ENCODE peak calls at places on chromosomes 1 and 21, in five cellular contexts. J is breast epithelium, H is left ventricle myocardium inferior, U is cardiac muscle cell, I is foreskin fibroblast. Y is an unnamed sample.

GRCh38 chr1:10652626-10653025 is 143.8 kb downstream of the CASZ1 start:
- DNase-seq in J (no peak), H (no peak), U (no peak), I (no peak), Y (no peak)

GRCh38 chr1:160069460-160070231 is at the start of gene KCNJ10:
- DNase-seq in J (no peak), H (no peak), U (no peak), I (no peak), Y (no peak)

GRCh38 chr1:206635983-206636354 is 633 bp downstream of the DYRK3 start:
- DNase-seq in J (no peak), H (no peak), U (no peak), I (peak; percentile 28), Y (no peak)

GRCh38 chr1:99963041-99963795 is 6.6 kb upstream of the SLC35A3 start:
- DNase-seq in J (no peak), H (no peak), U (no peak), I (peak; percentile 60), Y (no peak)

GRCh38 chr1:216945506-216946080 is 222.4 kb upstream of the ESRRG start:
- DNase-seq in J (no peak), H (no peak), U (no peak), I (no peak), Y (no peak)

GRCh38 chr1:171221665-171222591 is 26.4 kb upstream of the FMO1 start:
- DNase-seq in J (no peak), H (no peak), U (no peak), I (peak; percentile 31), Y (peak; percentile 72)

GRCh38 chr1:174005032-174005431 is 17.1 kb downstream of the RC3H1 start:
- DNase-seq in J (no peak), H (no peak), U (no peak), I (peak; percentile 54), Y (no peak)

GRCh38 chr21:34093083-34093482 is 19.7 kb downstream of the MRPS6 start:
- DNase-seq in J (no peak), H (no peak), U (no peak), I (no peak), Y (no peak)

GRCh38 chr21:42574234-42575027 is 60.8 kb downstream of the SLC37A1 start:
- DNase-seq in J (peak; percentile 14), H (no peak), U (peak; percentile 32), I (peak; percentile 60), Y (no peak)

GRCh38 chr21:44817914-44818635 is at the start of gene SUMO3:
- DNase-seq in J (peak; percentile 82), H (peak; percentile 81), U (peak; percentile 79), I (peak; percentile 94), Y (peak; percentile 41)

GRCh38 chr1:240117202-240117769 is 25.6 kb downstream of the FMN2 start:
- DNase-seq in J (no peak), H (no peak), U (no peak), I (peak; percentile 31), Y (no peak)

GRCh38 chr1:186304982-186305949 is 69.8 kb downstream of the TPR start:
- DNase-seq in J (no peak), H (no peak), U (peak; percentile 23), I (peak; percentile 61), Y (peak; percentile 1)

GRCh38 chr1:64864018-64864945 is 102.1 kb downstream of the JAK1 start:
- DNase-seq in J (no peak), H (peak; percentile 65), U (no peak), I (no peak), Y (no peak)

GRCh38 chr1:205576805-205577761 is 54.7 kb downstream of the ELK4 start:
- DNase-seq in J (no peak), H (no peak), U (no peak), I (no peak), Y (no peak)

GRCh38 chr1:49465486-49466185 is 558.1 kb downstream of the AGBL4 start:
- DNase-seq in J (no peak), H (no peak), U (no peak), I (no peak), Y (no peak)

GRCh38 chr1:61139324-61140055 is 57.1 kb downstream of the NFIA start:
- DNase-seq in J (no peak), H (no peak), U (no peak), I (peak; percentile 77), Y (peak; percentile 45)

GRCh38 chr1:244356371-244356770 is 95.3 kb downstream of the ADSS2 start:
- DNase-seq in J (no peak), H (no peak), U (no peak), I (no peak), Y (no peak)

GRCh38 chr1:212179394-212180076 is 105.7 kb upstream of the PPP2R5A start:
- DNase-seq in J (no peak), H (no peak), U (no peak), I (peak; percentile 96), Y (peak; percentile 89)

GRCh38 chr1:231940116-231940515 is 313.5 kb downstream of the DISC1 start:
- DNase-seq in J (no peak), H (no peak), U (no peak), I (no peak), Y (no peak)

GRCh38 chr1:28775121-28775942 is 36.6 kb upstream of the OPRD1 start:
- DNase-seq in J (peak; percentile 70), H (peak; percentile 80), U (no peak), I (peak; percentile 82), Y (no peak)

GRCh38 chr1:92342401-92342800 is 43.5 kb downstream of the RPAP2 start:
- DNase-seq in J (no peak), H (no peak), U (no peak), I (no peak), Y (no peak)

GRCh38 chr1:10353282-10353681 is 45.6 kb upstream of the PGD start:
- DNase-seq in J (no peak), H (no peak), U (no peak), I (no peak), Y (no peak)

GRCh38 chr1:1181129-1181937 is 7.7 kb downstream of the TTLL10 start:
- DNase-seq in J (no peak), H (peak; percentile 5), U (no peak), I (no peak), Y (no peak)

GRCh38 chr1:27316860-27317259 is 5.1 kb upstream of the TMEM222 start:
- DNase-seq in J (no peak), H (no peak), U (no peak), I (no peak), Y (no peak)

GRCh38 chr1:3529099-3529729 is 74.7 kb downstream of the ARHGEF16 start:
- DNase-seq in J (peak; percentile 79), H (peak; percentile 65), U (peak; percentile 72), I (peak; percentile 51), Y (no peak)

GRCh38 chr1:174923820-174924219 is 75.9 kb upstream of the CACYBP start:
- DNase-seq in J (no peak), H (no peak), U (no peak), I (no peak), Y (no peak)

GRCh38 chr1:202577381-202577780 is 132.9 kb downstream of the SYT2 start:
- DNase-seq in J (no peak), H (no peak), U (no peak), I (peak; percentile 64), Y (no peak)
- H3K4me3 ChIP-seq in J (no peak overlapping the region), H (no peak overlapping the region), U (no peak overlapping the region), I (no peak overlapping the region), Y (no peak overlapping the region)

GRCh38 chr1:88552226-88552625 is 131.8 kb upstream of the PKN2 start:
- DNase-seq in J (no peak), H (no peak), U (no peak), I (peak; percentile 1), Y (no peak)
- TF ChIP-seq CTCF in J (no peak), H (no peak), U (no peak), I (no peak), Y (no peak)

DNA sequence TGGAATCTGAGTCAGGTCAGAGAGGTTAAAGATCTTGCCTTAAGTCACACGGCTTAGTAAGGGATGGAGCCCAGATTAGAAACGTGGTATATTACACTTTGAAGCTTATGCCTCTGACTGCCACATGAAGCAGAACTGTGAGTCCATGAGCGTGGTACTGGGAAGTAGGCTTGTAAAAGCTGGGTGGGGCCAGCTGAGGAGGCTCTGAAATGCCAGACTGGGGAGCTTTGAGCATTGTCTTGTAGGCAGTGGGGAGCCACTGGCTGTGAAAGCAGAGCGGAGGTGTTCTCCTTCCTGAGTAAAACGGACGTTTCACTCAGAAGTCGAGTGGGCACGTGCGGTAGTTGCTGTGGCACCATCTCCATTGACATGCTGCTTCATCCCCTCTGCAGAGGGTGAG is 72.6 kb upstream of the USP24 start:
- DNase-seq in J (no peak), H (no peak), U (no peak), I (no peak), Y (no peak)
- H3K4me3 ChIP-seq in J (peak overlapping the region; percentile 19), H (no peak overlapping the region), U (no peak overlapping the region), I (no peak overlapping the region), Y (no peak overlapping the region)

DNA sequence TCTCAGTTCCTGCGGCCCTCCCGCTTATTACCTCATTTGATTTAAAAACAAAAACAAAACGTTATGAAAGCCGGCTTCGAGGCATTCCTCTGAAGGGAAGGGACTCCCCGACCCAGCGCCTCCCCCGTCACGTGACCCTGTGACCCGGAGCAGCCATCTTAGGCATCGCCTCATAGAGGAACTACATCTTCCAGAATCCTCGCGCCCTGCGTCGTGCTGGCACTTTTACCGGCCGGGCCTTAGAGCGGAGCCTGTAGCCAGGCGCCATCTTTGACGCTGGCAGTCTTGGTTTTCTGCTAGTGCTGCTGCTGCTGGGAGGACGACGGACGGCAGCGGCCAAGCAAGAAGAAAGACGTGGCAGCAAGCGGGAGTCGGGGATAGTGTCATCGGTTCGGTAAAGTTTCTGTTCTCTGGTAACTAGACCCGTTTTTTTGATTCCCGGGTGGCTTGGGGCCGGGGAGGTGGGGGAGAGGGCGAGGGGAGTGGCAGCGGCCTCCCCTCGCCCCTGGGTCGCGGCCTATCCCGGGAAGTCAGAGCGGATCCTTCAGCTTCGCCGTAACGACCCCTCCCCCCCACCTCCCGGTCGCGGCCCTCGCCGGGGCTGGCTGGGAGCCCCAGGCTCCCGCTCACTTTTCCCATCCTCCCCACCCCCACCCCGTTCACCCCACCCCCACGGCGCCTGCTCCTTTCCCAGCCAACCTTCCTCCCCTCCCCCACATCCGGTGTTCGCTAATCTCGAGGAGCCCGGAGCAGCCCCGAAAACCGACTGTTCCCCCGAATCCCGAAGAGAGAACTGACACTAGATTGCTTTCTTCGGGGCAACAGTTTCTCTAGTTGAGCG is at the start of the genes ZBED6 and ZC3H11A:
- DNase-seq in J (peak; percentile 99), H (peak; percentile 99), U (peak; percentile 99), I (peak; percentile 99), Y (peak; percentile 96)
- TF ChIP-seq CTCF in J (no peak), H (no peak), U (no peak), I (no peak), Y (no peak)

DNA sequence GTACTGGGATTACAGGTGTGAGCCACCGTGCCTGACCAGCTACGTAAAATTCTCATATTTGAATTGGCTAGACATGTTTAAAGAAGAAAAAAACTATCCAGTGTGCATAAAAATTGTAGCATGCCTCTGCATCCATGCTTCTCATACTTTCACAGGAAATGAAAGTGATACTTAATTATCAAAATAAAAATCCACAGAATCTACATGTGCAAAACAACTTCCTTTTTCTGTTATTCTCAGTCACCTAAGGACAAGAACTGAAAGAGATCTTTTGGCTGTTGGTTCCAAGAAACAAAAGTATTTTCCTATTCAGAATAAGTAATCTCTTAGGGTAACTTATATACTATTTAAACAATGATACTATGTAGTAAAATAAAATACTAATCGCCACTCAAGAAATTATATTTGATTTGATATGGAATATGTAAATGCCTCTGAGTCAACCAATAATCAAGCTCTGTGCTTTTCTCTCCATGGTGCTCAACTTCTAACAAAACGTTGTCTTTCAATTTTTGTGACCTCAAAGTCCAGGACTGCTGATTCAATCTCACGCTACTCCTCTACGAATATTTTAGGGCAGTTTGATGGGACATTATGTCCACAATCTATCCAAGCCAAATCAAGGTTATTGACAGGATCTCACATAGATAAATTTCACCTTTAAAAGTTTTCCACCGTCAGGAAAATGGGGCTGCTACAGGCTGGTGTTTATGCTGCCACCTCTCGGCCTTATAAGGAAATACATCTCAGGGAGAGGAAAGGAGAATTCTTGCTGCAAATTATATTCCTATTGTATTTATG is 102.7 kb downstream of the ZNF281 start:
- DNase-seq in J (no peak), H (no peak), U (peak; percentile 49), I (peak; percentile 71), Y (no peak)
- H3K4me3 ChIP-seq in J (no peak overlapping the region), H (no peak overlapping the region), U (no peak overlapping the region), I (no peak overlapping the region), Y (no peak overlapping the region)

GRCh38 chr1:222561656-222562055 is 13.8 kb upstream of the HHIPL2 start:
- DNase-seq in J (no peak), H (no peak), U (no peak), I (no peak), Y (no peak)
- TF ChIP-seq CTCF in J (no peak), H (no peak), U (no peak), I (no peak), Y (no peak)